ENCODE peak calls at places on chromosome 2, in ten cellular contexts. O is stomach, Z is uterus, Y is endothelial cell of umbilical vein, E is upper lobe of right lung, R is HCT116, G is right atrium auricular region, X is psoas muscle, N is epithelial cell of esophagus, D is hepatocyte. F is an unnamed sample.

GRCh38 chr2:235925250-235925919 is 242.8 kb downstream of the GBX2 start:
- DNase-seq in R (no peak), Y (no peak), Z (no peak), E (no peak), O (no peak), N (no peak), G (no peak), X (no peak), D (no peak), F (no peak)

GRCh38 chr2:20633794-20634259 is 17.1 kb downstream of the HS1BP3 start:
- DNase-seq in Y (peak), D (peak), G (no peak), E (peak), R (no peak), O (peak), X (no peak), N (no peak), Z (no peak), F (no peak)

GRCh38 chr2:85801871-85802270 is 48.1 kb downstream of the ATOH8 start:
- DNase-seq in O (no peak), X (no peak), E (no peak), R (no peak), D (no peak), G (peak), N (no peak), Z (no peak), Y (no peak), F (no peak)

GRCh38 chr2:200377774-200378336 is 71.4 kb downstream of the SPATS2L start:
- DNase-seq in E (no peak), X (no peak), R (peak), Y (no peak), G (no peak), D (peak), O (peak), N (peak), Z (no peak), F (no peak)

GRCh38 chr2:235050992-235051351 is 99.2 kb downstream of the SH3BP4 start:
- DNase-seq in D (peak), R (peak), O (peak), N (peak), E (peak), G (peak), Z (peak), Y (peak), X (peak), F (peak)

GRCh38 chr2:138274421-138275291 is 226.9 kb upstream of the SPOPL start:
- DNase-seq in R (peak), Y (no peak), E (no peak), Z (no peak), X (no peak), G (no peak), O (no peak), D (no peak), N (peak), F (peak)

GRCh38 chr2:173990970-173991819 is 26.0 kb upstream of the SP3 start:
- DNase-seq in G (peak), N (peak), X (peak), E (no peak), R (no peak), Y (peak), Z (peak), D (peak), O (peak), F (peak)

GRCh38 chr2:170143045-170143717 is 34.8 kb upstream of the MYO3B start:
- DNase-seq in Z (no peak), X (no peak), Y (no peak), N (no peak), G (no peak), R (no peak), O (no peak), E (no peak), D (no peak), F (peak)

GRCh38 chr2:96207073-96207777 is 1.4 kb downstream of the STARD7 start:
- DNase-seq in R (no peak), D (no peak), N (peak), Y (no peak), E (no peak), G (no peak), O (no peak), X (no peak), Z (no peak), F (no peak)

GRCh38 chr2:219436491-219436890 is 1.8 kb downstream of the SPEG start:
- DNase-seq in E (no peak), G (no peak), R (no peak), X (no peak), Z (no peak), O (no peak), D (no peak), N (no peak), Y (no peak), F (no peak)

GRCh38 chr2:222708274-222708710 is 36.8 kb downstream of the MOGAT1 start:
- DNase-seq in E (peak), N (peak), D (peak), O (peak), Z (peak), X (peak), R (peak), Y (peak), G (peak), F (peak)

GRCh38 chr2:49770919-49771318 is 616.6 kb upstream of the FSHR start:
- DNase-seq in Z (no peak), X (no peak), R (no peak), O (peak), E (no peak), Y (no peak), N (peak), G (no peak), D (peak), F (no peak)

GRCh38 chr2:15334650-15335326 is 226.3 kb downstream of the NBAS start:
- DNase-seq in X (no peak), G (no peak), E (no peak), Y (no peak), N (peak), O (no peak), R (no peak), D (no peak), Z (no peak), F (peak)

GRCh38 chr2:11122380-11122779 is 32.9 kb upstream of the SLC66A3 start:
- DNase-seq in G (no peak), O (no peak), N (peak), E (no peak), D (no peak), X (no peak), Z (no peak), R (no peak), Y (no peak), F (peak)

GRCh38 chr2:160293401-160293911 is 93.4 kb upstream of the ITGB6 start:
- DNase-seq in Y (no peak), Z (peak), E (no peak), X (peak), G (no peak), O (no peak), R (no peak), N (peak), D (peak), F (peak)

GRCh38 chr2:124032799-124033198 is 7.7 kb downstream of the CNTNAP5 start:
- DNase-seq in R (no peak), Z (no peak), O (no peak), E (no peak), D (no peak), G (no peak), N (no peak), X (no peak), Y (no peak), F (no peak)

GRCh38 chr2:108937367-108938017 is 51.5 kb downstream of the EDAR start:
- DNase-seq in Z (no peak), R (no peak), N (no peak), D (no peak), E (no peak), O (no peak), G (no peak), X (no peak), Y (no peak), F (no peak)

GRCh38 chr2:237766334-237766733 is 32.2 kb upstream of the RBM44 start:
- DNase-seq in Y (no peak), G (no peak), E (no peak), R (no peak), O (no peak), X (no peak), Z (no peak), D (no peak), N (peak), F (peak)

GRCh38 chr2:55152475-55153422 is 79.3 kb downstream of the CLHC1 start:
- DNase-seq in R (no peak), N (no peak), X (no peak), Z (no peak), G (peak), D (no peak), E (no peak), O (no peak), Y (no peak), F (peak)

GRCh38 chr2:64767670-64768425 is 114.1 kb upstream of the SERTAD2 start:
- DNase-seq in D (peak), G (peak), Y (peak), X (peak), R (no peak), E (peak), O (peak), N (peak), Z (peak), F (peak)

GRCh38 chr2:134985061-134985460 is 62.2 kb downstream of the MAP3K19 start:
- DNase-seq in Y (no peak), D (no peak), E (no peak), R (no peak), O (no peak), Z (no peak), X (no peak), G (no peak), N (no peak), F (no peak)

GRCh38 chr2:234363011-234363487 is 133.8 kb downstream of the ARL4C start:
- DNase-seq in R (peak), N (no peak), G (no peak), E (no peak), X (no peak), Z (no peak), O (no peak), Y (no peak), D (peak), F (peak)

GRCh38 chr2:219461061-219461514 is 26.4 kb downstream of the SPEG start:
- DNase-seq in O (no peak), D (peak), X (no peak), G (no peak), R (no peak), N (no peak), E (no peak), Y (no peak), Z (peak), F (no peak)

GRCh38 chr2:55232863-55233657 is 572 bp downstream of the RPS27A start:
- DNase-seq in G (no peak), E (peak), O (peak), X (peak), Y (peak), R (no peak), Z (peak), N (peak), D (peak), F (peak)

GRCh38 chr2:115946341-115946740 is 1503.9 kb downstream of the DPP10 start:
- DNase-seq in O (no peak), E (no peak), Z (no peak), G (no peak), X (no peak), Y (no peak), D (no peak), N (no peak), R (no peak), F (no peak)

GRCh38 chr2:9831670-9832069 is 11.6 kb upstream of the TAF1B start:
- DNase-seq in O (no peak), R (no peak), N (no peak), Z (no peak), E (no peak), X (no peak), G (peak), Y (no peak), D (no peak), F (no peak)

GRCh38 chr2:131104487-131105155 is 515 bp upstream of the PLEKHB2 start:
- DNase-seq in Z (no peak), N (peak), G (peak), E (peak), Y (peak), O (peak), X (peak), R (peak), D (peak), F (peak)

GRCh38 chr2:55418512-55419235 is 982 bp downstream of the CCDC88A start:
- DNase-seq in E (no peak), R (no peak), Y (peak), D (no peak), N (peak), X (no peak), G (no peak), Z (no peak), O (no peak), F (no peak)

GRCh38 chr2:236731767-236732580 is 162.3 kb downstream of the ACKR3 start:
- DNase-seq in E (no peak), O (no peak), Y (no peak), X (peak), R (no peak), G (peak), N (peak), Z (peak), D (peak), F (peak)

GRCh38 chr2:9262671-9263171 is 56.1 kb downstream of the ASAP2 start:
- DNase-seq in R (no peak), G (no peak), D (no peak), Y (peak), O (no peak), N (no peak), X (no peak), E (no peak), Z (no peak), F (peak)

GRCh38 chr2:37379881-37380296 is 35.5 kb downstream of the QPCT start:
- DNase-seq in R (no peak), N (no peak), Z (no peak), Y (peak), O (no peak), G (no peak), X (peak), E (no peak), D (no peak), F (no peak)

GRCh38 chr2:69097148-69097610 is 84.2 kb downstream of the ANTXR1 start:
- DNase-seq in Y (peak), D (no peak), Z (no peak), E (no peak), X (no peak), R (no peak), O (no peak), G (no peak), N (no peak), F (peak)

GRCh38 chr2:171247741-171248140 is 87.0 kb upstream of the TLK1 start:
- DNase-seq in X (no peak), N (no peak), G (no peak), Y (no peak), E (no peak), D (no peak), Z (no peak), O (no peak), R (no peak), F (no peak)

GRCh38 chr2:171244466-171244969 is 83.8 kb upstream of the TLK1 start:
- DNase-seq in G (no peak), Y (no peak), R (no peak), E (no peak), X (no peak), N (peak), O (no peak), Z (no peak), D (peak), F (peak)

GRCh38 chr2:171248205-171248662 is 87.5 kb upstream of the TLK1 start:
- DNase-seq in R (no peak), Y (no peak), X (no peak), N (no peak), D (no peak), E (no peak), G (no peak), O (no peak), Z (no peak), F (no peak)

GRCh38 chr2:171241771-171242170 is 81.1 kb upstream of the TLK1 start:
- DNase-seq in X (no peak), R (no peak), D (no peak), Z (no peak), G (no peak), O (no peak), E (no peak), N (peak), Y (no peak), F (no peak)

DNA sequence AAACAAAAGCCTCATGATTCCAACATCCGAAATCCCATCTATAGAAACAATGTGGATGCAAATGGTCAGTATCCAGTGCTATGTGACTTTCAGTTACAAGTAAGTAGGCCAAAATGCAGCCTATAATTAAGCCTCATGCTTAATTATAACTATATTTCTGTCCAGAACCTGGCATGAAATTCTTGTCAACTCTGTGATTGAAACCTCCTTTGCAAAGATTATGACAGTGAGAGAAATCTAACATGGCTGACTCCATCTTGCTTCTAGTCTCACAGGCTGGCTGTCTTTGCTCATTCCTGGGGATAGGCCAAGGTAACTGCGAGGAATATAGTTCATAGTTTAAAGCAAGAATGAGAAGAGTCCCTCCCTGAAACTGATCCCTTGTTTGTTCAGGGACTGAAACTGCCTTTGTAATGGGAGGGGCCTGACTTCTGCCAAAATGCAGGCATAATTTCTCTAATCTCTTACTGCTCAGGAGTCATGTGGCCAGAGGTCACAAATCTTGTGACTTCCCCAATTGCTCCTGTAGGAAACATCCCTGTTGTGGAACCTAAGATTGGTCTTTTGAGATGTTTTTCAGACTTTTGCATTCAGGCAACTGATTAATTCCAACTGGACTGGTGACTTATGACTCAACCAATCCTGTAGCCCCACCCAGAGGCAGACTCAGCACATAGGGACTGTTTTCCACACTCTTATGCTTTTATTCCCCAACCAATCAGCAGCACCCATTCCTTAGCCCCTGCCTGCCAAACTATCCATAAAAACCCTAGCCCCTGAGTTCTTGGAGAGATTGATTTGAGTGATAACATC is 84.5 kb upstream of the TLK1 start:
- DNase-seq in O (no peak), Z (no peak), G (no peak), R (no peak), E (no peak), D (no peak), X (no peak), Y (no peak), N (peak), F (peak)
- TF ChIP-seq CTCF in O (no peak), Z (no peak), G (no peak), R (no peak), E (no peak), D (no peak), X (no peak), Y (no peak), N (peak), F (peak)

GRCh38 chr2:102356381-102356712 is 751 bp downstream of the IL18R1 start:
- DNase-seq in E (no peak), N (no peak), O (no peak), G (no peak), Z (no peak), X (no peak), D (no peak), Y (no peak), R (no peak), F (no peak)

GRCh38 chr2:102359527-102359926 is 3.9 kb downstream of the IL18R1 start:
- DNase-seq in O (no peak), G (no peak), Z (no peak), R (no peak), E (no peak), Y (no peak), X (no peak), N (peak), D (no peak), F (peak)

GRCh38 chr2:102356741-102357140 is 1.1 kb downstream of the IL18R1 start:
- DNase-seq in Y (no peak), R (no peak), Z (no peak), X (no peak), N (no peak), E (no peak), O (no peak), D (no peak), G (no peak), F (no peak)

GRCh38 chr2:102358496-102358895 is 2.9 kb downstream of the IL18R1 start:
- DNase-seq in X (no peak), D (no peak), G (no peak), R (no peak), E (no peak), Y (no peak), N (no peak), Z (no peak), O (no peak), F (no peak)

DNA sequence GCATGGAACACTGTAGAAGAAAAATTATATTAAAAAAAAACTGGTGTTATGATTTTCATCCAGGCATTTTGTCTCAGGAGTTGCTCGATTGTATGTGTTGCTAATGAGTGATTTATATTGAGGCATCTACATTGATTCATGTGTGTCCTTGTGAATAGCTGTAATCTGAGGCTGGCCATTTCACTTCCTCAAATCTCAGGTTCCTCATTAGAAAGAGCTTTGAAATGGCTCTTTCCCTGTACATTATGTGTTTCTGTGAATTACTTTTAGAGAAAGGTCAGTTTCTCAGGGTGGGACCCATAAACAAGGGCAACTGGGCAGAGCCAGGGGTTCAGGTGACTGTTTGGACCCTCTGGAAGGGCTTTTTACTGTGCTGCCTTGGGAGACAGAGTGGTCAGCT is 2.4 kb downstream of the IL18R1 start:
- DNase-seq in O (no peak), X (no peak), G (no peak), D (no peak), R (no peak), N (no peak), E (no peak), Y (no peak), Z (no peak), F (no peak)
- H3K4me3 ChIP-seq in O (peak), X (no peak), G (no peak), D (no peak), R (no peak), N (no peak), E (peak), Y (no peak), Z (no peak), F (no peak)

GRCh38 chr2:133802366-133802765 is 234.1 kb upstream of the NCKAP5 start:
- DNase-seq in Y (no peak), R (no peak), E (no peak), Z (no peak), N (no peak), D (no peak), X (no peak), O (no peak), G (no peak), F (no peak)
- TF ChIP-seq CTCF in Y (no peak), R (no peak), E (no peak), Z (no peak), N (no peak), D (no peak), X (no peak), O (no peak), G (no peak), F (no peak)

DNA sequence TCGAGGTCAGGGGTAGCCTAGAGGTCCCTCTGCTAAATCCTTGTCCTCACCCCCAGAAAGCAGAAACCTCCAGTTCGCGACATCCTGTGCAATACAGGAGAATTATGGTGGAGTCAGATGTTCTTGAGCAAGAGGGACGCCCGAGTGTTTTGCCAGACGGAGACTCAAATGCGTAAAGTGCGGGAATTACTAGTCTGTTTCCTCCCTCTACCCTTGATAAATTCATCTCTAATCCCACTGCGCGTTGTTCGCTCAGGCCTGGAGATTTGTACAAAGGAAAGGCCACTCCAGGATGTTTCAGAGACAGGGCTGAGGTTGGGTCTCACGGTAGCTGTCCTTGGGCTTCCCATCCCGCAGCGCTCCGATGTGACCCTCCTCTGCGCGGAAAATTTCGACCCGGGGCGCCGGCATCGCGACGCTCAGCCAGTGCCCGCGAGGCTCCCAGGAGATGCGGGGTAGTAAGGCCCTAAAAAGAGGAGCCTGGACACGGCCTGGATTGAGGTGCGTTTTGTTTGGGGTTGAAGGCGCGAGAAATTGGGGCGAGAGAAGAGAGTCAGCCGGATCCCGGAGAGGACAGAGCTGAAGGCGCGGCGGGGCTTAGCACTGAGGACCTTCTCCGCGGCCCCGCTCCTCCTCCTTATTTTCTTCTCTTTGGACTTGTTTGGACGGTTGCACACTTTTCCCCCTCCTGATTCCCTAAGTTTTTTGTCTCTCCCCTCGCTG is 2.6 kb upstream of the NEUROD1 start:
- DNase-seq in Y (no peak), N (no peak), O (no peak), X (no peak), Z (no peak), D (no peak), E (no peak), G (no peak), R (no peak), F (no peak)
- H3K4me3 ChIP-seq in Y (no peak), N (no peak), O (peak), X (no peak), Z (no peak), D (no peak), E (no peak), G (no peak), R (peak), F (no peak)

GRCh38 chr2:63486861-63487290 is 101.4 kb downstream of the WDPCP start:
- DNase-seq in Y (peak), G (no peak), D (no peak), R (no peak), X (no peak), E (no peak), N (no peak), O (no peak), Z (no peak), F (peak)
- TF ChIP-seq CTCF in Y (no peak), G (no peak), D (peak), R (peak), X (no peak), E (no peak), N (no peak), O (no peak), Z (no peak), F (peak)

GRCh38 chr2:26178746-26179436 is 6.0 kb downstream of the GAREM2 start:
- DNase-seq in Z (no peak), D (peak), R (no peak), Y (peak), O (peak), N (no peak), E (no peak), G (no peak), X (no peak), F (no peak)
- H3K4me3 ChIP-seq in Z (peak), D (peak), R (no peak), Y (peak), O (peak), N (peak), E (peak), G (peak), X (peak), F (peak)